ENCODE peak calls at places on chromosomes 16 and 17, in nine cellular contexts. S, I, C, R, D, E, V, K and P are unnamed samples. For H3K4me1, the result is how much of the 10 kb centered on the place peaks cover.

GRCh38 chr16:81723098-81723723 is 55.9 kb upstream of the PLCG2 start:
- DNase-seq in I (peak), K (no peak), C (peak), D (peak), R (no peak), V (peak), S (no peak), E (peak), P (peak)

GRCh38 chr17:42819939-42820535 is 4.0 kb downstream of the BECN1 start:
- DNase-seq in S (no peak), D (peak), I (peak), K (peak), R (no peak), C (peak), E (peak), V (peak), P (peak)

GRCh38 chr17:489758-490329 is 137.2 kb upstream of the RPH3AL start:
- DNase-seq in I (peak), S (peak), R (peak), D (no peak), C (no peak), E (peak), V (peak), K (peak), P (peak)

GRCh38 chr16:81551821-81552304 is 107.3 kb downstream of the CMIP start:
- DNase-seq in K (peak), R (no peak), E (no peak), S (no peak), C (no peak), I (peak), D (peak), V (no peak), P (no peak)

GRCh38 chr16:30033270-30033669 is 2.2 kb upstream of the TLCD3B start:
- DNase-seq in S (no peak), D (no peak), E (no peak), K (no peak), R (no peak), I (no peak), V (no peak), C (no peak), P (no peak)

GRCh38 chr17:75034236-75034908 is 12.4 kb downstream of the ATP5PD start:
- DNase-seq in R (peak), D (peak), C (peak), V (peak), E (peak), K (peak), S (peak), I (peak), P (peak)

GRCh38 chr17:30929081-30929633 is 7.4 kb downstream of the ADAP2 start:
- DNase-seq in I (no peak), V (no peak), E (no peak), C (no peak), R (no peak), S (no peak), K (no peak), D (no peak), P (no peak)

GRCh38 chr16:13957197-13958078 is 37.5 kb downstream of the ERCC4 start:
- DNase-seq in C (peak), I (peak), E (peak), D (peak), S (peak), V (peak), K (peak), R (peak), P (no peak)

GRCh38 chr16:47043200-47043599 is 69.7 kb upstream of the DNAJA2 start:
- DNase-seq in E (no peak), I (no peak), V (no peak), R (no peak), K (no peak), S (no peak), D (no peak), C (no peak), P (no peak)

GRCh38 chr17:7183433-7184090 is 4.4 kb upstream of the ASGR1 start:
- DNase-seq in K (no peak), V (no peak), C (no peak), R (no peak), E (peak), D (no peak), S (no peak), I (no peak), P (no peak)

GRCh38 chr17:36817483-36818048 is 119.7 kb upstream of the LHX1 start:
- DNase-seq in R (no peak), I (no peak), K (no peak), E (no peak), S (no peak), C (no peak), D (no peak), V (no peak), P (no peak)

GRCh38 chr17:18267927-18268711 is 7.7 kb downstream of the MIEF2 start:
- DNase-seq in V (no peak), S (no peak), K (no peak), D (no peak), E (no peak), C (no peak), I (peak), R (no peak), P (no peak)

GRCh38 chr16:89547291-89547690 is 13.2 kb upstream of the RPL13 start:
- DNase-seq in K (peak), I (no peak), C (no peak), V (no peak), D (no peak), S (no peak), E (no peak), R (no peak), P (no peak)

DNA sequence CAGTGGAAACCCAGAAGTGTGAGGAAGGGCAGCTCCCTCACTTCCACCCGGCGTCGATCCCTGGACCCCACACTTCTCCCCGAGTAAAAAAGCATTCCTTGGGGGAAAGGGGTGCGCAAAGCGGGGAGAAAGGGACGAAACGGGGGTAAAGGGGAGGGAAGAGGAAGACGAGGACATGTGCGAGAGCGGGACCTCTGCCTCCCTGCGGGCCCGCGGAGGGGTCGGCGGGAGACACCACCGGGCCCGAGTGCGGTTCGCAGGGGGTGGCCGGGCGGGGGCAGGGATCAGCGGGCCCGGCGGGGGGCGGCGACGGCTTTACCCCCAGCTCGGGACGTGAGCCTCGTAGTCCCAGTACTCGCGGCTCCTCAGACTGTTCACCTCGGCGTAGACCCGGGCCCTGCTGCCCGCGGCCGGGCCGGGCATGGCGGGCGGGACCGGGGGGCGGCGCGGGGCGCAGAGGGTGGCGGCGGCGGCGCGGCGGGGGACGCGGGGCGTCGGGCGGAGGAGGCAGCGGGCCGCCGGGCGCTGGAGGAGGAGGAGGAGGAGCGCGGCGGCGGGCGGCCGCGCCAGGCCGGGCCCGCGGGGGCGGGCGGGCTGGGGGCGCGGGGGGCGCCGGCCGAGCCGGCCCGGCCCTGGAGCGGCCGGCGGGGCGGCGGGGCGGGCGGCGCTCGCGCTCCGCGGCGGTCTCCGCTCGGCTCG is 443 bp downstream of the CSNK2A2 start:
- DNase-seq in E (no peak), S (no peak), V (no peak), C (no peak), K (no peak), R (no peak), I (no peak), D (no peak), P (peak)
- TF ChIP-seq POLR2A in E (no peak), S (no peak), V (no peak), C (no peak), K (no peak), R (no peak), I (peak), D (no peak), P (no peak)

DNA sequence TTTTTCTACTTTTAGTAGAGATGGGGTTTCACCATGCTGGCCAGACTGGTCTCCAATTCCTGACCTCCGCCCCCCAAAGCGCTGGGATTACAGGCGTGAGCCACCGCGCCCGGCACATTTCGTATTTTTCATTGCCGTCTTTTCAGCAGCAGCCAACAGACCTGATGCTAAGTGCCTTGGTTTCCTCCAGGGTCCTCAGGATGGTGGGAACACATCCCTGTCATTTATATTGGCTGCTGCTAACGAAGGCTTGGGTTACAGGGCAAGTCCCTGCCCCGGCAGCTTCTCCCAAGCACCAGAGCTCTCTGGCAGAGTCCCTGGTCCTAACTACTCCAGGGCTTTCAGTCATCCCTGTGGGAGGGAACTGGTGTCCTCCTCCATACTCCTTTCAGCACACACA is 1.5 kb upstream of the RNF157 start:
- DNase-seq in C (no peak), I (no peak), K (no peak), D (no peak), E (no peak), V (no peak), S (peak), R (no peak), P (no peak)
- H3K4me1 ChIP-seq in C (under half), I (under half), K (under half), D (under half), E (half or more), V (under half), S (under half), R (under half), P (under half)

DNA sequence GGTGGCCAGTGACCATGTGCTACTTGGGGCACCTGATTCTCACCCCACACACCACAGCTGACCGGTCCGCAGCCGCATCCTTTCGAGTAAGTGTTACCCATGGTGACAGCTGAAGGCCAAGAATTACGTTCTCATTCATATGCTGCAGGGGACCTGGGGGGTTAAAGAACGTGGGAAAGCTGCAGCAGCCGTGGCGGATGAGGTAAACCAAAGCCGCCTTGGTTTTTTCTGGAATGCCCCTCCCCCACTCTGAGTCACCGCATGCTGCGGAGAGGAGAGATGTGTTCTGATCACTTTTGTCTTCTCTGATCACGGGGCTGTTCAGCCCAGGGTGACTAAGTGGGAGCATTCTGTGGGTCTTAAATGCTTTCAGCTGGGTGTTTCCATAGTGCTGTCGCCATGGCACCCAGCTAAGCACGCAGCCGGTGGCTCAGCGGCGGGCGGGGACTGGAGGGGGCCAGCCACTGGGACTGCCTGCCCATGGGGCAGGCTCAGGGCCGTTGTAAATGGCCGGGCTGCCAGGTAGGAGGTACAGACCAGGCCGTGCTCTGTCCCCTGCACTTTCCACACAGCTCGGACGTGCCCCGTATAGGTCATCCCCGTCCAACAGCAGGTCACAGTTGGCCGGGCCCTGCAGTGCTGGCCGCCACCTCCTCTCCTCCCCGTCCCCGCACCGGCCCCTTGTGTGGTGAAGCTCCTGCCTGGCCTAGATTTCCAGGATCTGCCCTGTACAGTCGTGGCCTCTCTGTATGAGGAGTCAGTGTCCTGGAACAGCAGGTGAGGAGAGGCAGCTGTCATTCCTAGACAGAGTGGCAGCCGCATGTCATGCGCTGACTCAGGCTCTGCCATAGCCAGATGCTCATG is 60.0 kb downstream of the BAIAP2 start:
- DNase-seq in R (peak), D (peak), I (peak), C (peak), S (peak), V (no peak), K (peak), E (peak), P (no peak)
- TF ChIP-seq POLR2A in R (no peak), D (no peak), I (peak), C (no peak), S (no peak), V (no peak), K (peak), E (peak), P (no peak)

GRCh38 chr16:24986512-24987303 is 28.5 kb downstream of the ARHGAP17 start:
- DNase-seq in S (peak), C (no peak), K (no peak), V (peak), R (no peak), I (peak), E (peak), D (peak), P (no peak)

GRCh38 chr16:24988137-24988535 is 27.0 kb downstream of the ARHGAP17 start:
- DNase-seq in C (no peak), D (no peak), R (no peak), S (no peak), E (no peak), I (peak), K (no peak), V (no peak), P (no peak)

GRCh38 chr16:24984101-24984500 is 31.1 kb downstream of the ARHGAP17 start:
- DNase-seq in D (no peak), S (no peak), C (no peak), E (no peak), V (no peak), K (no peak), I (no peak), R (no peak), P (no peak)

GRCh38 chr16:24983521-24983920 is 31.6 kb downstream of the ARHGAP17 start:
- DNase-seq in E (no peak), K (no peak), D (no peak), S (no peak), R (no peak), I (no peak), V (no peak), C (no peak), P (no peak)

DNA sequence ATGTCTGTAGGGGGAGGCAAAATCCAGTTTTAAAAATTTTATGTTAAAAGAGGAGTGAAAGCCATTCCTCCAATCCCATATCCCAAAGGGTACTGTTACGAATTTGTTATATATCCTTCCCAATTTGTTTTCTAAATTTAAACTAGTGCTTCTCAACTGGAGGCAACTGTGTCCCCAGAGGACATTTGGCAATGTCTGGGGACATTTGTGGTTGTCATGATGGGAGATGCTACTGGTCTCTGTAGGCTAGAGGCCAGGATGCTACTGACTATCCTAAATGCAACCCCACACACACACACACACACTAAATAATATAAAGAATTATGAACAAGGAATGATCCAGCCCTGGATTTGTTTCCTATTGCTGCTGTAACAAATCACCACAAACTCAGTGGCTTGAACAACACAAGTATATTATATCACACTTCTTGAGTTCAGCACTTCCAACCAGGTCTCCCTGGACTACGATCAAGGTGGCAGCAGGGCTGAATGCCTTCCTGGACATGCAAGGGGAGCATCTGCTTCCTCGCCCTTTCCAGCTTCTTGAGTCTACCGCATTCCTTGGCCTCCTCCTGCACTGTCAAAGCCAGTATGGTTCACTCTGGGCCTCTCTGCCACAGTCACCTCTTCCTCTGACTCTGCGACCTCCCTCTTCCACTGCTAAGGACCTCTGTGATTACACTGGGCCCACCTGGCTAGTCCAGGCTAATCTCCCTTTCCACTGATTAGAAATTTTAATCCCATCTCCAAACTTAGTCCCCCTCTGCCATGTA is 30.1 kb downstream of the ARHGAP17 start:
- DNase-seq in I (no peak), D (no peak), E (no peak), C (no peak), V (no peak), S (no peak), K (no peak), R (no peak), P (no peak)
- H3K4me1 ChIP-seq in I (under half), D (under half), E (half or more), C (under half), V (under half), S (half or more), K (under half), R (under half), P (half or more)